ENCODE peak calls at places on chromosomes 12 and 14, in seven cellular contexts. D, B, H, R, T, O and N are unnamed samples.

GRCh38 chr12:32809846-32810245 is 54.1 kb upstream of the YARS2 start:
- DNase-seq in T (no peak), D (no peak), O (no peak), B (no peak), H (no peak), R (no peak), N (no peak)

GRCh38 chr12:32265920-32266319 is 133.4 kb upstream of the FGD4 start:
- DNase-seq in O (no peak), D (no peak), R (no peak), H (no peak), B (no peak), T (no peak), N (no peak)

GRCh38 chr14:67411820-67412421 is at the start of gene PLEK2:
- DNase-seq in R (peak; percentile 82), T (no peak), H (peak; percentile 92), O (peak; percentile 27), B (peak; percentile 92), D (peak; percentile 23), N (no peak)

GRCh38 chr14:51552768-51553426 is 98.8 kb upstream of the FRMD6 start:
- DNase-seq in H (peak; percentile 76), T (no peak), D (no peak), R (peak; percentile 81), B (peak; percentile 61), O (no peak), N (no peak)

GRCh38 chr12:50166776-50167025 is 468 bp downstream of the CERS5 start:
- DNase-seq in T (no peak), O (no peak), R (peak; percentile 75), B (no peak), H (no peak), D (peak; percentile 45), N (no peak)

GRCh38 chr12:1373887-1374286 is 220.5 kb downstream of the FBXL14 start:
- DNase-seq in H (no peak), R (no peak), D (no peak), O (no peak), T (no peak), B (no peak), N (no peak)

GRCh38 chr12:116384629-116385485 is 107.4 kb upstream of the MED13L start:
- DNase-seq in T (no peak), B (peak; percentile 44), O (no peak), H (no peak), D (no peak), R (no peak), N (no peak)

GRCh38 chr12:45655186-45655585 is 74.3 kb upstream of the ARID2 start:
- DNase-seq in R (no peak), B (peak; percentile 63), O (no peak), T (no peak), H (no peak), D (no peak), N (no peak)

GRCh38 chr12:57657744-57658143 is 24.7 kb upstream of the B4GALNT1 start:
- DNase-seq in B (peak; percentile 48), T (peak; percentile 68), H (no peak), R (no peak), D (no peak), O (no peak), N (no peak)

GRCh38 chr12:108831309-108831991 is 25.9 kb downstream of the SSH1 start:
- DNase-seq in B (no peak), H (no peak), D (no peak), O (no peak), R (no peak), T (no peak), N (no peak)
- H3K27ac ChIP-seq in B (no peak overlapping the region), H (no peak overlapping the region), D (no peak overlapping the region), O (no peak overlapping the region), R (no peak overlapping the region), T (peak overlapping the region; percentile 85), N (peak overlapping the region; percentile 88)

DNA sequence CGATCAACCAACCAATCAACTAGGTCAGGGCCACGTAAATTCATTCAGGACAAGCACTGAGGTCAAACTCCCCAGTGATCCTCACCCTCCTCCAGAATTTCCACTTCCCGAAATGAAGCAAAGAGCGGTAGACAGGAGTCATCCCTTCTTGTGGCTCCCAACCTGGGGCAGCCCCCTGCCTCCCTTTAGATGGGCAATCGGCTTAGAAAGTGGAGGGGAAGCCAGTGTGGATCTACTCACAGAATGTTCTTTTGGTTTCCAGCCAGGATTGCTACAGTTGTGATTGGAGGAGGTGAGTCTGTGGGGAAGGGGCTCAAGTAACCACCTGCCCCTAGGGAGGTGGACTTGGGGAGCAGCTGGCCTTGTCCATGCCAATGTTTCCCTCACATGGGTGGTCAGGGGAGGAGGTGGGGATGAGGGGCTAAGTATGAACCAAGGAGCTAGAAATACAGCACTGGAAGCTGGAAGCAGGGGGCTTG is 4.1 kb downstream of the IFI27 start:
- DNase-seq in D (no peak), O (no peak), H (no peak), T (peak; percentile 17), R (peak; percentile 29), B (no peak), N (no peak)
- H3K27ac ChIP-seq in D (peak overlapping the region; percentile 34), O (peak overlapping the region; percentile 27), H (peak overlapping the region; percentile 29), T (peak overlapping the region; percentile 79), R (peak overlapping the region; percentile 46), B (no peak overlapping the region), N (peak overlapping the region; percentile 62)

GRCh38 chr12:105227879-105228278 is 8.1 kb downstream of the APPL2 start:
- DNase-seq in D (no peak), T (no peak), O (no peak), B (no peak), R (no peak), H (no peak), N (no peak)

GRCh38 chr12:105225505-105225904 is 10.5 kb downstream of the APPL2 start:
- DNase-seq in D (no peak), R (no peak), H (no peak), B (no peak), T (no peak), O (no peak), N (no peak)

GRCh38 chr12:105224399-105224798 is 11.6 kb downstream of the APPL2 start:
- DNase-seq in R (no peak), B (no peak), H (no peak), D (no peak), O (no peak), T (no peak), N (no peak)

GRCh38 chr12:105228494-105228893 is 7.5 kb downstream of the APPL2 start:
- DNase-seq in D (no peak), O (no peak), B (peak; percentile 39), H (no peak), R (no peak), T (no peak), N (no peak)

DNA sequence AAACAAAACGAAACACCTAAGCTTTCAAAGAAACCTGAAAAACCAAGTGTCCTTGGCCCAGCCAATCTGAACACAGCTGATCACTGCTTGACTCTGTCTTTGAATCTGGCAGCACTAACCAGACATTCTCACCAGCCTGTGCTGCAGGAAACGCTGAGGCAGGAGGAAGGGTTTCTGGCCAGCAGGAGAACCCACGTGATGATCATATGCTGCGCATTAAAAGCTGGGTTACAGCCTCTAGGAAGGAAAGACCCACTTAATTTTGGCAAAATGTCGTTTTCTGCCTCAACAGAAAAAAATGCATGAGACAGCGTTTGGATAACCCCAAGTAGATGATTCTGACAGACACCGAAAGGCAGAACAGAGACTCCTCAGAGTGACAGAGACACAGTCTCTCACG is 9.8 kb downstream of the APPL2 start:
- DNase-seq in D (peak; percentile 90), H (peak; percentile 83), T (peak; percentile 76), B (no peak), O (peak; percentile 46), R (peak; percentile 86), N (peak; percentile 73)
- H3K27ac ChIP-seq in D (peak overlapping the region; percentile 36), H (peak overlapping the region; percentile 14), T (peak overlapping the region; percentile 74), B (no peak overlapping the region), O (no peak overlapping the region), R (peak overlapping the region; percentile 80), N (peak overlapping the region; percentile 66)

GRCh38 chr14:101595887-101596721 is 34.8 kb downstream of the DIO3 start:
- DNase-seq in B (no peak), T (no peak), O (peak; percentile 5), H (no peak), R (no peak), D (no peak), N (no peak)
- H3K27ac ChIP-seq in B (no peak overlapping the region), T (no peak overlapping the region), O (no peak overlapping the region), H (no peak overlapping the region), R (no peak overlapping the region), D (no peak overlapping the region), N (peak overlapping the region; percentile 52)

GRCh38 chr12:30095511-30095910 is 311.8 kb upstream of the TMTC1 start:
- DNase-seq in D (no peak), T (no peak), O (no peak), R (no peak), B (no peak), H (no peak), N (no peak)
- H3K27ac ChIP-seq in D (no peak overlapping the region), T (no peak overlapping the region), O (no peak overlapping the region), R (no peak overlapping the region), B (no peak overlapping the region), H (no peak overlapping the region), N (no peak overlapping the region)

DNA sequence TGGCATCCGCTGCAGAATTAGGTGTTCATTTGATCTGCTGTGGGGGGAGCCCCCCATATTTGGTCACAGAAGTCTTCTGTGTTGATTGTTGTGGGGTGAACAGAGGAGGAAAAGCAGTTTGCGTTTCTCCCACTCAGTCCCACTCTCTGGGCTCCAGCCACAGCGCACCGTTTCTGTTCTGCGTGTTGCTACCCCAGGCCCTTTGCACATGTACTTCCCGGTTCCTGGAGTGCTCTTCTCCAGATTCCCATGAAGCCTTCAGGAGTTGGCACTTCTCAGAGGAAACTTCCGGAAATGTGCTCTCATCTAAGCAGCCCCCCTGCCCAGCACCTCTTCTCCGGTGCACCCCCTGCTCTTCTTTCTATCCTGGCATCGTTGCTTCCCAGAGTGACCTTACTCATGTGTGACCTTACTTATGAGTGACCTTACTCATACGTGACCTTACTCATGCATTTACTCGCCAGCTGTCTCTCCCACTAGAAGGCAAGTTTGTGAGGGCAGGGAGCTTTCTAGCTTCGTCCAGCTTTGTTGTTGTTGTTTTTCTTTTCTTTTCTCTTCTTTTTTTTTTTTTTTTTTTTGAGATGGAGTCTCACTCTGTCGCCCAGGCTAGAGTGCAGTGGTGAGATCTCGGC is 93.7 kb downstream of the SCARB1 start:
- DNase-seq in H (no peak), R (no peak), B (no peak), D (no peak), T (no peak), O (no peak), N (no peak)
- H3K27ac ChIP-seq in H (no peak overlapping the region), R (no peak overlapping the region), B (no peak overlapping the region), D (no peak overlapping the region), T (no peak overlapping the region), O (no peak overlapping the region), N (no peak overlapping the region)

GRCh38 chr12:97763113-97763512 is 300.5 kb downstream of the RMST start:
- DNase-seq in O (no peak), R (no peak), B (no peak), H (no peak), T (no peak), D (no peak), N (no peak)

GRCh38 chr12:97757431-97758091 is 295.0 kb downstream of the RMST start:
- DNase-seq in R (no peak), O (no peak), D (no peak), B (no peak), T (no peak), H (no peak), N (no peak)

GRCh38 chr12:97758102-97758501 is 295.5 kb downstream of the RMST start:
- DNase-seq in T (no peak), B (no peak), O (no peak), R (no peak), D (no peak), H (no peak), N (no peak)

GRCh38 chr12:97758586-97758985 is 296.0 kb downstream of the RMST start:
- DNase-seq in D (no peak), T (no peak), H (no peak), B (no peak), O (no peak), R (no peak), N (no peak)

GRCh38 chr12:97760601-97761000 is 298.0 kb downstream of the RMST start:
- DNase-seq in B (no peak), H (no peak), T (no peak), R (no peak), D (no peak), O (no peak), N (no peak)
- H3K27ac ChIP-seq in B (no peak overlapping the region), H (no peak overlapping the region), T (no peak overlapping the region), R (peak overlapping the region; percentile 73), D (peak overlapping the region; percentile 28), O (no peak overlapping the region), N (no peak overlapping the region)